ENCODE peak calls at places on chromosomes 13 and 19, in four cellular contexts. One of them, this sample, is unnamed.

GRCh38 chr13:82758056-82758455 is 1124.2 kb downstream of the SLITRK1 start:
- DNase-seq in astrocyte: no peak
- DNase-seq in H1: peak
- DNase-seq in GM12878: no peak
- DNase-seq in this sample: peak

GRCh38 chr19:825897-826640 is 1.6 kb upstream of the AZU1 start:
- DNase-seq in astrocyte: no peak
- DNase-seq in H1: no peak
- DNase-seq in GM12878: no peak
- DNase-seq in this sample: no peak

GRCh38 chr13:73462241-73462640 is 403.4 kb downstream of the KLF5 start:
- DNase-seq in astrocyte: peak
- DNase-seq in H1: no peak
- DNase-seq in GM12878: no peak
- DNase-seq in this sample: no peak

GRCh38 chr19:39341122-39341719 is 1.0 kb upstream of the SAMD4B start:
- DNase-seq in astrocyte: no peak
- DNase-seq in H1: peak
- DNase-seq in GM12878: no peak
- DNase-seq in this sample: no peak

GRCh38 chr13:26323764-26324163 is 69.8 kb downstream of the CDK8 start:
- DNase-seq in astrocyte: no peak
- DNase-seq in H1: no peak
- DNase-seq in GM12878: no peak
- DNase-seq in this sample: peak

GRCh38 chr13:94764576-94765321 is 52.4 kb upstream of the SOX21 start:
- DNase-seq in astrocyte: peak
- DNase-seq in H1: no peak
- DNase-seq in GM12878: no peak
- DNase-seq in this sample: no peak

GRCh38 chr13:95607363-95607762 is 37.1 kb downstream of the DZIP1 start:
- DNase-seq in astrocyte: peak
- DNase-seq in H1: no peak
- DNase-seq in GM12878: no peak
- DNase-seq in this sample: peak

GRCh38 chr19:3163230-3163886 is 15.2 kb upstream of the S1PR4 start:
- DNase-seq in astrocyte: no peak
- DNase-seq in H1: peak
- DNase-seq in GM12878: no peak
- DNase-seq in this sample: peak

GRCh38 chr13:29909975-29910674 is 59.7 kb upstream of the UBL3 start:
- DNase-seq in astrocyte: peak
- DNase-seq in H1: no peak
- DNase-seq in GM12878: no peak
- DNase-seq in this sample: peak

GRCh38 chr19:34109596-34109995 is 62.7 kb upstream of the LSM14A start:
- DNase-seq in astrocyte: no peak
- DNase-seq in H1: no peak
- DNase-seq in GM12878: no peak
- DNase-seq in this sample: no peak

GRCh38 chr19:40740747-40741146 is 9.5 kb downstream of the ACTMAP start:
- DNase-seq in astrocyte: no peak
- DNase-seq in H1: no peak
- DNase-seq in GM12878: no peak
- DNase-seq in this sample: no peak

GRCh38 chr13:76329004-76329403 is 557.2 kb downstream of the KCTD12 start:
- DNase-seq in astrocyte: no peak
- DNase-seq in H1: no peak
- DNase-seq in GM12878: no peak
- DNase-seq in this sample: no peak

GRCh38 chr13:34019870-34020269 is 201.9 kb downstream of the RFC3 start:
- DNase-seq in astrocyte: no peak
- DNase-seq in H1: no peak
- DNase-seq in GM12878: no peak
- DNase-seq in this sample: no peak

GRCh38 chr13:57624565-57625435 is 6.7 kb upstream of the PCDH17 start:
- DNase-seq in astrocyte: peak
- DNase-seq in H1: no peak
- DNase-seq in GM12878: no peak
- DNase-seq in this sample: peak

GRCh38 chr19:1774999-1775772 is 21.9 kb downstream of the ONECUT3 start:
- DNase-seq in astrocyte: no peak
- DNase-seq in H1: peak
- DNase-seq in GM12878: no peak
- DNase-seq in this sample: no peak

GRCh38 chr13:50229935-50230334 is 214.7 kb downstream of the KCNRG start:
- DNase-seq in astrocyte: peak
- DNase-seq in H1: no peak
- DNase-seq in GM12878: no peak
- DNase-seq in this sample: no peak

GRCh38 chr19:12794196-12794921 is 3.1 kb downstream of the JUNB start:
- DNase-seq in astrocyte: no peak
- DNase-seq in H1: no peak
- DNase-seq in GM12878: no peak
- DNase-seq in this sample: no peak

GRCh38 chr13:94701313-94702180 is 10.8 kb downstream of the SOX21 start:
- DNase-seq in astrocyte: no peak
- DNase-seq in H1: peak
- DNase-seq in GM12878: no peak
- DNase-seq in this sample: no peak

GRCh38 chr13:79779761-79780160 is 298.8 kb downstream of the NDFIP2 start:
- DNase-seq in astrocyte: peak
- DNase-seq in H1: no peak
- DNase-seq in GM12878: no peak
- DNase-seq in this sample: peak

GRCh38 chr19:38247126-38247525 is 9.0 kb downstream of the PPP1R14A start:
- DNase-seq in astrocyte: no peak
- DNase-seq in H1: no peak
- DNase-seq in GM12878: no peak
- DNase-seq in this sample: no peak

GRCh38 chr13:40207110-40207478 is 459.3 kb downstream of the FOXO1 start:
- DNase-seq in astrocyte: no peak
- DNase-seq in H1: no peak
- DNase-seq in GM12878: peak
- DNase-seq in this sample: no peak

GRCh38 chr13:40109324-40109958 is 454.0 kb downstream of the COG6 start:
- DNase-seq in astrocyte: peak
- DNase-seq in H1: no peak
- DNase-seq in GM12878: no peak
- DNase-seq in this sample: peak

GRCh38 chr13:84609716-84610115 is 727.4 kb upstream of the SLITRK1 start:
- DNase-seq in astrocyte: peak
- DNase-seq in H1: no peak
- DNase-seq in GM12878: no peak
- DNase-seq in this sample: peak

GRCh38 chr13:29925457-29925856 is 75.0 kb upstream of the UBL3 start:
- DNase-seq in astrocyte: peak
- DNase-seq in H1: no peak
- DNase-seq in GM12878: no peak
- DNase-seq in this sample: peak

GRCh38 chr19:15936950-15937349 is 2.6 kb upstream of the CYP4F11 start:
- DNase-seq in astrocyte: no peak
- DNase-seq in H1: no peak
- DNase-seq in GM12878: no peak
- DNase-seq in this sample: no peak

GRCh38 chr19:48530044-48530720 is 18.5 kb upstream of the LMTK3 start:
- DNase-seq in astrocyte: no peak
- DNase-seq in H1: no peak
- DNase-seq in GM12878: no peak
- DNase-seq in this sample: no peak

GRCh38 chr19:41159861-41160260 is 33.2 kb upstream of the CYP2S1 start:
- DNase-seq in astrocyte: no peak
- DNase-seq in H1: no peak
- DNase-seq in GM12878: no peak
- DNase-seq in this sample: no peak

GRCh38 chr13:92719868-92720267 is 506.7 kb upstream of the GPC6 start:
- DNase-seq in astrocyte: no peak
- DNase-seq in H1: no peak
- DNase-seq in GM12878: no peak
- DNase-seq in this sample: no peak

GRCh38 chr13:44404261-44405139 is 30.9 kb downstream of the SERP2 start:
- DNase-seq in astrocyte: no peak
- DNase-seq in H1: no peak
- DNase-seq in GM12878: no peak
- DNase-seq in this sample: no peak

GRCh38 chr19:5122671-5123409 is 153.9 kb downstream of the KDM4B start:
- DNase-seq in astrocyte: no peak
- DNase-seq in H1: no peak
- DNase-seq in GM12878: no peak
- DNase-seq in this sample: no peak

GRCh38 chr19:7748756-7749155 is 1.4 kb upstream of the CD209 start:
- DNase-seq in astrocyte: no peak
- DNase-seq in H1: peak
- DNase-seq in GM12878: no peak
- DNase-seq in this sample: peak

GRCh38 chr13:103291693-103292572 is 225.7 kb upstream of the SLC10A2 start:
- DNase-seq in astrocyte: no peak
- DNase-seq in H1: no peak
- DNase-seq in GM12878: no peak
- DNase-seq in this sample: no peak
- H2AFZ ChIP-seq in astrocyte: no peak
- H2AFZ ChIP-seq in H1: peak
- H2AFZ ChIP-seq in GM12878: peak
- H2AFZ ChIP-seq in this sample: peak

DNA sequence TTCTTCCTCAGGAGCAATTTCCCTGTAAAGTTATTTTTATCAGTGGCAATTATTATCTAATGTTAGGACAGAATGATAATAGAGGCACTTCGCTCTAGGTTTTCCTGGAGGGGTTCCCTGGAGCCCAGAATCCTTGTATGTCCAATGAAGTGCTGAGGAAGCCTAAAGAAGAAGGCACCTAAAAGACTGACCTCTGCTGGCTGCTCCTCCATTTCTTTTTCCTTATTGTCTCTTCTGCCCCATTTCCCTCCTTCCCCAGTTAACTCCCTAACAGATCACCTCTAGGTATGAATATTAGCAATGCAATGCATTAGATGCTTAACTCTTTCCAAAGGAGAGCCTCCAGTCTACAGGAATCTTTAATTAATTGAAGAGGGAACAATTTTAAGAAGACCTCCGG is 985.4 kb downstream of the DIAPH3 start:
- DNase-seq in astrocyte: no peak
- DNase-seq in H1: no peak
- DNase-seq in GM12878: no peak
- DNase-seq in this sample: no peak
- TF ChIP-seq CTCF in astrocyte: no peak
- TF ChIP-seq CTCF in H1: peak
- TF ChIP-seq CTCF in GM12878: peak
- TF ChIP-seq CTCF in this sample: peak

GRCh38 chr13:112205990-112206389 is 139.0 kb downstream of the SOX1 start:
- DNase-seq in astrocyte: no peak
- DNase-seq in H1: no peak
- DNase-seq in GM12878: no peak
- DNase-seq in this sample: no peak
- TF ChIP-seq EZH2 in astrocyte: no peak
- TF ChIP-seq EZH2 in H1: peak
- TF ChIP-seq EZH2 in GM12878: no peak
- TF ChIP-seq EZH2 in this sample: no peak

DNA sequence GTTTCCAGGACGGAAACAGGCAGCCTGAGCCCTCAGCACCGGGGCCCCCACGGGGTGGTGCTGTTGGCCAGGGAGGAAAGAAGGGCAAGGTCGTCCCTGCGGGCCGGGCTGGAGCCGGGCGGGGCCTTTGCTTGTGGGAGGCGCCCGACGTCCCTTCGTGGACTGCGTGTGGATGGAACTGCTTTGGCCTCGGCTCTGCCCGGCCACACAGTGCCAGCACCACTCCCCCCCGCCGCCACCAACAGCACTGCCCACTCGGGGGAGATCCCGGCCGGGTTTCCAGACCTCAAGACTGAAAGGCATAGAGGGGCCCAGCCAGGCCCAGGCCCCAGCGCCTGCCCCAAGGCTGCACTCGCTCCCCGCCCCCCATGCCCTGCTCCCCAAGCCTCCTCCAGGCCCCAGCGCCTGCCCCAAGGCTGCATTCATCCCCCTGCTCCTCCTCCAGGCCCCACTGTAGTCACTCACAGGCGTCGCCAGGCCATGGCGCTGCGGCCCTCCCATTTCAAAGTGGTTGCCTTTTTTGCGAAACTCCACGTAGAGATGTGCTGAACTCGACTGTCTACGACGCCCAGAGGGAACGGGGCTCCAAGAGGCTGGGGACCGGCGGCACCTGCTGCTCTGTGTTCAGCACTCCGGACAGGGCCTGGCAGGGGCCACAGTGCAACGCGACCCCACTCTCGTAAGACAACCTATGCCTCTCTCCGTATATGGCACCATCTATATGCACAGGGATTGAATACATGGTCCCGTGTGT is 22.5 kb downstream of the C13orf46 start:
- DNase-seq in astrocyte: no peak
- DNase-seq in H1: peak
- DNase-seq in GM12878: no peak
- DNase-seq in this sample: peak
- H2AFZ ChIP-seq in astrocyte: no peak
- H2AFZ ChIP-seq in H1: no peak
- H2AFZ ChIP-seq in GM12878: no peak
- H2AFZ ChIP-seq in this sample: peak

This sample was measured in mammary epithelial cell.